ENCODE peak calls at places on chromosomes 13 and 19, in eight cellular contexts. One of them, this sample, is unnamed.

GRCh38 chr19:54558339-54558738 is 15.3 kb upstream of the LILRA2 start:
- DNase-seq in GOT3: no peak
- DNase-seq in AG04449: no peak
- DNase-seq in fibroblast of pulmonary artery: no peak
- DNase-seq in AG20443: no peak
- DNase-seq in neural progenitor cell: no peak
- DNase-seq in activated CD4-positive, alpha-beta T cell treated with anti-CD3 and anti-CD28 coated beads, Interleukin-2, amount 10 ng/mL, durations not matched to agents 7 days and 5 days: no peak
- DNase-seq in memory B cell: no peak
- DNase-seq in this sample: no peak

GRCh38 chr13:34617684-34618083 is 324.4 kb upstream of the NBEA start:
- DNase-seq in memory B cell: no peak
- DNase-seq in GOT3: no peak
- DNase-seq in AG04449: no peak
- DNase-seq in AG20443: no peak
- DNase-seq in activated CD4-positive, alpha-beta T cell treated with anti-CD3 and anti-CD28 coated beads, Interleukin-2, amount 10 ng/mL, durations not matched to agents 7 days and 5 days: no peak
- DNase-seq in fibroblast of pulmonary artery: no peak
- DNase-seq in neural progenitor cell: no peak
- DNase-seq in this sample: no peak

GRCh38 chr19:45154064-45154827 is 6.5 kb downstream of the NKPD1 start:
- DNase-seq in AG04449: peak
- DNase-seq in GOT3: no peak
- DNase-seq in fibroblast of pulmonary artery: peak
- DNase-seq in neural progenitor cell: no peak
- DNase-seq in memory B cell: no peak
- DNase-seq in activated CD4-positive, alpha-beta T cell treated with anti-CD3 and anti-CD28 coated beads, Interleukin-2, amount 10 ng/mL, durations not matched to agents 7 days and 5 days: no peak
- DNase-seq in AG20443: peak
- DNase-seq in this sample: no peak

GRCh38 chr13:46614582-46614981 is 61.6 kb downstream of the LRCH1 start:
- DNase-seq in neural progenitor cell: no peak
- DNase-seq in AG04449: no peak
- DNase-seq in AG20443: no peak
- DNase-seq in GOT3: no peak
- DNase-seq in memory B cell: no peak
- DNase-seq in activated CD4-positive, alpha-beta T cell treated with anti-CD3 and anti-CD28 coated beads, Interleukin-2, amount 10 ng/mL, durations not matched to agents 7 days and 5 days: no peak
- DNase-seq in fibroblast of pulmonary artery: peak
- DNase-seq in this sample: no peak

GRCh38 chr13:47396915-47397314 is 500.1 kb upstream of the HTR2A start:
- DNase-seq in neural progenitor cell: peak
- DNase-seq in fibroblast of pulmonary artery: no peak
- DNase-seq in AG20443: no peak
- DNase-seq in activated CD4-positive, alpha-beta T cell treated with anti-CD3 and anti-CD28 coated beads, Interleukin-2, amount 10 ng/mL, durations not matched to agents 7 days and 5 days: no peak
- DNase-seq in memory B cell: no peak
- DNase-seq in AG04449: no peak
- DNase-seq in GOT3: no peak
- DNase-seq in this sample: no peak

GRCh38 chr13:30864352-30865130 is 41.5 kb upstream of the MEDAG start:
- DNase-seq in neural progenitor cell: peak
- DNase-seq in fibroblast of pulmonary artery: peak
- DNase-seq in activated CD4-positive, alpha-beta T cell treated with anti-CD3 and anti-CD28 coated beads, Interleukin-2, amount 10 ng/mL, durations not matched to agents 7 days and 5 days: no peak
- DNase-seq in GOT3: no peak
- DNase-seq in AG04449: peak
- DNase-seq in AG20443: peak
- DNase-seq in memory B cell: no peak
- DNase-seq in this sample: no peak

GRCh38 chr13:78603240-78603947 is at the start of gene POU4F1:
- DNase-seq in fibroblast of pulmonary artery: peak
- DNase-seq in GOT3: no peak
- DNase-seq in neural progenitor cell: peak
- DNase-seq in activated CD4-positive, alpha-beta T cell treated with anti-CD3 and anti-CD28 coated beads, Interleukin-2, amount 10 ng/mL, durations not matched to agents 7 days and 5 days: peak
- DNase-seq in memory B cell: no peak
- DNase-seq in AG20443: peak
- DNase-seq in AG04449: no peak
- DNase-seq in this sample: peak

GRCh38 chr13:29435125-29435911 is 160.2 kb downstream of the SLC7A1 start:
- DNase-seq in memory B cell: no peak
- DNase-seq in neural progenitor cell: no peak
- DNase-seq in AG04449: peak
- DNase-seq in GOT3: no peak
- DNase-seq in AG20443: peak
- DNase-seq in activated CD4-positive, alpha-beta T cell treated with anti-CD3 and anti-CD28 coated beads, Interleukin-2, amount 10 ng/mL, durations not matched to agents 7 days and 5 days: no peak
- DNase-seq in fibroblast of pulmonary artery: peak
- DNase-seq in this sample: no peak

GRCh38 chr13:95288899-95289500 is 12.3 kb downstream of the ABCC4 start:
- DNase-seq in activated CD4-positive, alpha-beta T cell treated with anti-CD3 and anti-CD28 coated beads, Interleukin-2, amount 10 ng/mL, durations not matched to agents 7 days and 5 days: no peak
- DNase-seq in AG04449: no peak
- DNase-seq in AG20443: no peak
- DNase-seq in fibroblast of pulmonary artery: no peak
- DNase-seq in memory B cell: no peak
- DNase-seq in GOT3: no peak
- DNase-seq in neural progenitor cell: no peak
- DNase-seq in this sample: no peak

GRCh38 chr19:2302319-2303208 is 5.4 kb downstream of the LINGO3 start:
- DNase-seq in AG20443: peak
- DNase-seq in memory B cell: no peak
- DNase-seq in neural progenitor cell: peak
- DNase-seq in AG04449: no peak
- DNase-seq in fibroblast of pulmonary artery: peak
- DNase-seq in activated CD4-positive, alpha-beta T cell treated with anti-CD3 and anti-CD28 coated beads, Interleukin-2, amount 10 ng/mL, durations not matched to agents 7 days and 5 days: no peak
- DNase-seq in GOT3: no peak
- DNase-seq in this sample: no peak

GRCh38 chr13:98494769-98495168 is 82.1 kb downstream of the STK24 start:
- DNase-seq in neural progenitor cell: no peak
- DNase-seq in activated CD4-positive, alpha-beta T cell treated with anti-CD3 and anti-CD28 coated beads, Interleukin-2, amount 10 ng/mL, durations not matched to agents 7 days and 5 days: no peak
- DNase-seq in AG04449: no peak
- DNase-seq in memory B cell: no peak
- DNase-seq in GOT3: no peak
- DNase-seq in AG20443: no peak
- DNase-seq in fibroblast of pulmonary artery: no peak
- DNase-seq in this sample: no peak

GRCh38 chr13:50589139-50589538 is 254.4 kb downstream of the DLEU7 start:
- DNase-seq in GOT3: no peak
- DNase-seq in AG04449: peak
- DNase-seq in fibroblast of pulmonary artery: peak
- DNase-seq in AG20443: peak
- DNase-seq in activated CD4-positive, alpha-beta T cell treated with anti-CD3 and anti-CD28 coated beads, Interleukin-2, amount 10 ng/mL, durations not matched to agents 7 days and 5 days: no peak
- DNase-seq in neural progenitor cell: no peak
- DNase-seq in memory B cell: no peak
- DNase-seq in this sample: peak

GRCh38 chr19:15404780-15405211 is 14.0 kb downstream of the AKAP8L start:
- DNase-seq in memory B cell: no peak
- DNase-seq in AG20443: no peak
- DNase-seq in fibroblast of pulmonary artery: no peak
- DNase-seq in activated CD4-positive, alpha-beta T cell treated with anti-CD3 and anti-CD28 coated beads, Interleukin-2, amount 10 ng/mL, durations not matched to agents 7 days and 5 days: no peak
- DNase-seq in GOT3: no peak
- DNase-seq in AG04449: no peak
- DNase-seq in neural progenitor cell: no peak
- DNase-seq in this sample: no peak

GRCh38 chr19:13823256-13823655 is 28.0 kb downstream of the ZSWIM4 start:
- DNase-seq in AG04449: no peak
- DNase-seq in neural progenitor cell: no peak
- DNase-seq in activated CD4-positive, alpha-beta T cell treated with anti-CD3 and anti-CD28 coated beads, Interleukin-2, amount 10 ng/mL, durations not matched to agents 7 days and 5 days: no peak
- DNase-seq in fibroblast of pulmonary artery: no peak
- DNase-seq in AG20443: no peak
- DNase-seq in GOT3: no peak
- DNase-seq in memory B cell: no peak
- DNase-seq in this sample: no peak

GRCh38 chr13:113926951-113927660 is 46.8 kb downstream of the C13orf46 start:
- DNase-seq in GOT3: no peak
- DNase-seq in fibroblast of pulmonary artery: no peak
- DNase-seq in activated CD4-positive, alpha-beta T cell treated with anti-CD3 and anti-CD28 coated beads, Interleukin-2, amount 10 ng/mL, durations not matched to agents 7 days and 5 days: no peak
- DNase-seq in AG04449: no peak
- DNase-seq in AG20443: no peak
- DNase-seq in neural progenitor cell: no peak
- DNase-seq in memory B cell: no peak
- DNase-seq in this sample: no peak

GRCh38 chr19:12778905-12779161 is 3.5 kb upstream of the HOOK2 start:
- DNase-seq in AG04449: no peak
- DNase-seq in fibroblast of pulmonary artery: no peak
- DNase-seq in memory B cell: no peak
- DNase-seq in neural progenitor cell: no peak
- DNase-seq in AG20443: no peak
- DNase-seq in GOT3: no peak
- DNase-seq in activated CD4-positive, alpha-beta T cell treated with anti-CD3 and anti-CD28 coated beads, Interleukin-2, amount 10 ng/mL, durations not matched to agents 7 days and 5 days: no peak
- DNase-seq in this sample: no peak

GRCh38 chr13:20514866-20515265 is 10.8 kb downstream of the CRYL1 start:
- DNase-seq in GOT3: no peak
- DNase-seq in AG20443: no peak
- DNase-seq in fibroblast of pulmonary artery: no peak
- DNase-seq in activated CD4-positive, alpha-beta T cell treated with anti-CD3 and anti-CD28 coated beads, Interleukin-2, amount 10 ng/mL, durations not matched to agents 7 days and 5 days: no peak
- DNase-seq in neural progenitor cell: no peak
- DNase-seq in memory B cell: no peak
- DNase-seq in AG04449: no peak
- DNase-seq in this sample: no peak

GRCh38 chr13:43469791-43470190 is 317.0 kb downstream of the ENOX1 start:
- DNase-seq in GOT3: no peak
- DNase-seq in fibroblast of pulmonary artery: no peak
- DNase-seq in neural progenitor cell: no peak
- DNase-seq in AG20443: no peak
- DNase-seq in activated CD4-positive, alpha-beta T cell treated with anti-CD3 and anti-CD28 coated beads, Interleukin-2, amount 10 ng/mL, durations not matched to agents 7 days and 5 days: no peak
- DNase-seq in memory B cell: no peak
- DNase-seq in AG04449: peak
- DNase-seq in this sample: no peak

GRCh38 chr19:56294557-56294956 is 20.1 kb downstream of the ZSCAN5A start:
- DNase-seq in AG20443: no peak
- DNase-seq in fibroblast of pulmonary artery: no peak
- DNase-seq in AG04449: no peak
- DNase-seq in neural progenitor cell: peak
- DNase-seq in memory B cell: no peak
- DNase-seq in GOT3: no peak
- DNase-seq in activated CD4-positive, alpha-beta T cell treated with anti-CD3 and anti-CD28 coated beads, Interleukin-2, amount 10 ng/mL, durations not matched to agents 7 days and 5 days: no peak
- DNase-seq in this sample: no peak

GRCh38 chr19:4477034-4477801 is 5.1 kb downstream of the HDGFL2 start:
- DNase-seq in AG04449: no peak
- DNase-seq in memory B cell: no peak
- DNase-seq in AG20443: no peak
- DNase-seq in neural progenitor cell: no peak
- DNase-seq in GOT3: no peak
- DNase-seq in activated CD4-positive, alpha-beta T cell treated with anti-CD3 and anti-CD28 coated beads, Interleukin-2, amount 10 ng/mL, durations not matched to agents 7 days and 5 days: no peak
- DNase-seq in fibroblast of pulmonary artery: no peak
- DNase-seq in this sample: no peak

GRCh38 chr19:5839312-5840017 is at the start of gene FUT6:
- DNase-seq in activated CD4-positive, alpha-beta T cell treated with anti-CD3 and anti-CD28 coated beads, Interleukin-2, amount 10 ng/mL, durations not matched to agents 7 days and 5 days: no peak
- DNase-seq in neural progenitor cell: no peak
- DNase-seq in AG20443: no peak
- DNase-seq in fibroblast of pulmonary artery: no peak
- DNase-seq in AG04449: no peak
- DNase-seq in memory B cell: no peak
- DNase-seq in GOT3: no peak
- DNase-seq in this sample: no peak

GRCh38 chr13:111531505-111531904 is 211.1 kb downstream of the TEX29 start:
- DNase-seq in AG04449: no peak
- DNase-seq in GOT3: no peak
- DNase-seq in activated CD4-positive, alpha-beta T cell treated with anti-CD3 and anti-CD28 coated beads, Interleukin-2, amount 10 ng/mL, durations not matched to agents 7 days and 5 days: no peak
- DNase-seq in neural progenitor cell: no peak
- DNase-seq in fibroblast of pulmonary artery: peak
- DNase-seq in AG20443: no peak
- DNase-seq in memory B cell: no peak
- DNase-seq in this sample: no peak

GRCh38 chr13:93066187-93066586 is 160.4 kb upstream of the GPC6 start:
- DNase-seq in memory B cell: no peak
- DNase-seq in activated CD4-positive, alpha-beta T cell treated with anti-CD3 and anti-CD28 coated beads, Interleukin-2, amount 10 ng/mL, durations not matched to agents 7 days and 5 days: no peak
- DNase-seq in AG04449: no peak
- DNase-seq in neural progenitor cell: no peak
- DNase-seq in AG20443: peak
- DNase-seq in GOT3: no peak
- DNase-seq in fibroblast of pulmonary artery: peak
- DNase-seq in this sample: no peak

GRCh38 chr13:44790289-44790688 is 199.0 kb downstream of the NUFIP1 start:
- DNase-seq in memory B cell: no peak
- DNase-seq in activated CD4-positive, alpha-beta T cell treated with anti-CD3 and anti-CD28 coated beads, Interleukin-2, amount 10 ng/mL, durations not matched to agents 7 days and 5 days: no peak
- DNase-seq in neural progenitor cell: peak
- DNase-seq in fibroblast of pulmonary artery: no peak
- DNase-seq in GOT3: no peak
- DNase-seq in AG20443: no peak
- DNase-seq in AG04449: no peak
- DNase-seq in this sample: no peak

GRCh38 chr13:109271991-109272454 is 514.4 kb downstream of the IRS2 start:
- DNase-seq in fibroblast of pulmonary artery: no peak
- DNase-seq in AG20443: no peak
- DNase-seq in activated CD4-positive, alpha-beta T cell treated with anti-CD3 and anti-CD28 coated beads, Interleukin-2, amount 10 ng/mL, durations not matched to agents 7 days and 5 days: no peak
- DNase-seq in memory B cell: no peak
- DNase-seq in GOT3: no peak
- DNase-seq in AG04449: no peak
- DNase-seq in neural progenitor cell: peak
- DNase-seq in this sample: no peak

GRCh38 chr13:26060366-26060765 is 8.6 kb upstream of the SHISA2 start:
- DNase-seq in activated CD4-positive, alpha-beta T cell treated with anti-CD3 and anti-CD28 coated beads, Interleukin-2, amount 10 ng/mL, durations not matched to agents 7 days and 5 days: no peak
- DNase-seq in GOT3: no peak
- DNase-seq in AG20443: no peak
- DNase-seq in AG04449: no peak
- DNase-seq in neural progenitor cell: no peak
- DNase-seq in fibroblast of pulmonary artery: no peak
- DNase-seq in memory B cell: no peak
- DNase-seq in this sample: no peak

GRCh38 chr13:111122056-111122455 is 6.9 kb downstream of the ARHGEF7 start:
- DNase-seq in AG04449: no peak
- DNase-seq in fibroblast of pulmonary artery: no peak
- DNase-seq in activated CD4-positive, alpha-beta T cell treated with anti-CD3 and anti-CD28 coated beads, Interleukin-2, amount 10 ng/mL, durations not matched to agents 7 days and 5 days: no peak
- DNase-seq in memory B cell: no peak
- DNase-seq in neural progenitor cell: peak
- DNase-seq in GOT3: no peak
- DNase-seq in AG20443: no peak
- DNase-seq in this sample: no peak

GRCh38 chr13:31629085-31629785 is 110.1 kb upstream of the RXFP2 start:
- DNase-seq in GOT3: no peak
- DNase-seq in AG20443: peak
- DNase-seq in memory B cell: no peak
- DNase-seq in activated CD4-positive, alpha-beta T cell treated with anti-CD3 and anti-CD28 coated beads, Interleukin-2, amount 10 ng/mL, durations not matched to agents 7 days and 5 days: no peak
- DNase-seq in neural progenitor cell: no peak
- DNase-seq in AG04449: no peak
- DNase-seq in fibroblast of pulmonary artery: peak
- DNase-seq in this sample: no peak

GRCh38 chr13:58594978-58595600 is 963.5 kb downstream of the PCDH17 start:
- DNase-seq in memory B cell: no peak
- DNase-seq in activated CD4-positive, alpha-beta T cell treated with anti-CD3 and anti-CD28 coated beads, Interleukin-2, amount 10 ng/mL, durations not matched to agents 7 days and 5 days: no peak
- DNase-seq in neural progenitor cell: no peak
- DNase-seq in fibroblast of pulmonary artery: no peak
- DNase-seq in AG20443: no peak
- DNase-seq in AG04449: no peak
- DNase-seq in GOT3: no peak
- DNase-seq in this sample: no peak

GRCh38 chr13:28337196-28338045 is 157.5 kb downstream of the FLT1 start:
- DNase-seq in GOT3: no peak
- DNase-seq in fibroblast of pulmonary artery: peak
- DNase-seq in AG04449: peak
- DNase-seq in neural progenitor cell: no peak
- DNase-seq in memory B cell: no peak
- DNase-seq in AG20443: peak
- DNase-seq in activated CD4-positive, alpha-beta T cell treated with anti-CD3 and anti-CD28 coated beads, Interleukin-2, amount 10 ng/mL, durations not matched to agents 7 days and 5 days: no peak
- DNase-seq in this sample: no peak

GRCh38 chr19:14410775-14411134 is 8.4 kb downstream of the DDX39A start:
- DNase-seq in memory B cell: no peak
- DNase-seq in AG04449: no peak
- DNase-seq in fibroblast of pulmonary artery: no peak
- DNase-seq in neural progenitor cell: no peak
- DNase-seq in AG20443: no peak
- DNase-seq in activated CD4-positive, alpha-beta T cell treated with anti-CD3 and anti-CD28 coated beads, Interleukin-2, amount 10 ng/mL, durations not matched to agents 7 days and 5 days: no peak
- DNase-seq in GOT3: no peak
- DNase-seq in this sample: no peak

GRCh38 chr19:29017788-29018187 is 195.2 kb downstream of the UQCRFS1 start:
- DNase-seq in AG20443: no peak
- DNase-seq in memory B cell: no peak
- DNase-seq in AG04449: no peak
- DNase-seq in activated CD4-positive, alpha-beta T cell treated with anti-CD3 and anti-CD28 coated beads, Interleukin-2, amount 10 ng/mL, durations not matched to agents 7 days and 5 days: no peak
- DNase-seq in GOT3: no peak
- DNase-seq in neural progenitor cell: no peak
- DNase-seq in fibroblast of pulmonary artery: no peak
- DNase-seq in this sample: no peak

GRCh38 chr13:26616126-26616525 is 58.6 kb downstream of the WASF3 start:
- DNase-seq in activated CD4-positive, alpha-beta T cell treated with anti-CD3 and anti-CD28 coated beads, Interleukin-2, amount 10 ng/mL, durations not matched to agents 7 days and 5 days: no peak
- DNase-seq in AG20443: peak
- DNase-seq in memory B cell: no peak
- DNase-seq in GOT3: no peak
- DNase-seq in neural progenitor cell: no peak
- DNase-seq in fibroblast of pulmonary artery: peak
- DNase-seq in AG04449: peak
- DNase-seq in this sample: no peak